ENCODE peak calls at places on chromosomes 13 and 19, in ten cellular contexts. N is PC-3, H is IMR-90, B is H9, C is fibroblast of lung, J is upper lobe of right lung, Z is uterus, W is PC-9, K is dorsolateral prefrontal cortex, I is Peyer's patch. D is an unnamed sample.

GRCh38 chr13:98731925-98732324 is 20.5 kb downstream of the SLC15A1 start:
- DNase-seq in K (no peak), C (no peak), N (no peak), W (no peak), Z (no peak), B (no peak), H (no peak), I (no peak), J (no peak), D (no peak)

GRCh38 chr19:17090501-17091074 is 15.0 kb downstream of the MYO9B start:
- DNase-seq in K (no peak), B (no peak), W (no peak), H (peak), Z (no peak), N (no peak), I (peak), J (no peak), C (no peak), D (no peak)

GRCh38 chr19:10691178-10691881 is 9.9 kb upstream of the QTRT1 start:
- DNase-seq in W (no peak), J (no peak), N (no peak), Z (no peak), C (no peak), B (peak), K (no peak), I (no peak), H (no peak), D (no peak)

GRCh38 chr13:27487776-27488175 is 37.4 kb upstream of the MTIF3 start:
- DNase-seq in N (no peak), B (no peak), W (no peak), K (no peak), C (no peak), I (no peak), J (no peak), H (no peak), Z (no peak), D (no peak)

GRCh38 chr19:54209748-54210494 is 9.3 kb downstream of the RPS9 start:
- DNase-seq in K (peak), Z (peak), C (peak), H (peak), W (peak), N (peak), J (peak), B (no peak), I (peak), D (peak)

GRCh38 chr13:104015646-104016396 is 949.6 kb upstream of the SLC10A2 start:
- DNase-seq in K (no peak), B (no peak), W (no peak), C (peak), I (no peak), Z (no peak), H (peak), J (no peak), N (no peak), D (no peak)

GRCh38 chr19:7263521-7263920 is 30.7 kb downstream of the INSR start:
- DNase-seq in K (no peak), B (no peak), C (no peak), Z (no peak), N (no peak), H (no peak), W (no peak), I (no peak), J (no peak), D (no peak)

GRCh38 chr13:40189426-40189825 is 477.0 kb downstream of the FOXO1 start:
- DNase-seq in W (no peak), B (no peak), C (no peak), Z (no peak), J (no peak), N (no peak), H (no peak), K (no peak), I (no peak), D (no peak)

GRCh38 chr13:31050486-31051400 is 111.0 kb downstream of the HSPH1 start:
- DNase-seq in B (no peak), I (peak), C (no peak), H (peak), Z (no peak), W (no peak), N (peak), J (no peak), K (no peak), D (no peak)

GRCh38 chr19:41407271-41407670 is 9.7 kb downstream of the BCKDHA start:
- DNase-seq in I (no peak), K (no peak), N (no peak), C (no peak), W (no peak), Z (no peak), H (no peak), B (peak), J (no peak), D (no peak)

GRCh38 chr19:47110521-47111080 is 3.0 kb downstream of the ZC3H4 start:
- DNase-seq in B (no peak), Z (no peak), C (no peak), J (no peak), N (peak), H (no peak), K (no peak), I (peak), W (no peak), D (no peak)

GRCh38 chr19:48859711-48860572 is 8.5 kb downstream of the PLEKHA4 start:
- DNase-seq in I (no peak), W (no peak), K (no peak), C (no peak), H (no peak), N (peak), B (peak), Z (no peak), J (peak), D (no peak)

GRCh38 chr13:29457299-29457698 is 138.2 kb downstream of the SLC7A1 start:
- DNase-seq in J (no peak), W (no peak), B (no peak), K (no peak), I (no peak), C (peak), N (peak), H (peak), Z (no peak), D (peak)
- H3K27ac ChIP-seq in J (no peak), W (no peak), B (no peak), K (no peak), I (no peak), C (no peak), N (no peak), H (no peak), Z (peak), D (no peak)

GRCh38 chr19:23505738-23506137 is 110.5 kb upstream of the ZNF91 start:
- DNase-seq in H (no peak), B (no peak), I (no peak), C (no peak), Z (no peak), W (no peak), N (no peak), K (no peak), J (no peak), D (no peak)
- TF ChIP-seq CTCF in H (no peak), B (no peak), I (no peak), C (no peak), Z (no peak), W (no peak), N (no peak), K (no peak), J (no peak), D (no peak)

GRCh38 chr13:33205804-33206221 is 79.7 kb downstream of the STARD13 start:
- DNase-seq in K (no peak), I (no peak), B (no peak), Z (no peak), W (no peak), J (no peak), H (peak), N (no peak), C (peak), D (no peak)
- H3K27ac ChIP-seq in K (peak), I (no peak), B (no peak), Z (peak), W (no peak), J (peak), H (peak), N (no peak), C (peak), D (no peak)

DNA sequence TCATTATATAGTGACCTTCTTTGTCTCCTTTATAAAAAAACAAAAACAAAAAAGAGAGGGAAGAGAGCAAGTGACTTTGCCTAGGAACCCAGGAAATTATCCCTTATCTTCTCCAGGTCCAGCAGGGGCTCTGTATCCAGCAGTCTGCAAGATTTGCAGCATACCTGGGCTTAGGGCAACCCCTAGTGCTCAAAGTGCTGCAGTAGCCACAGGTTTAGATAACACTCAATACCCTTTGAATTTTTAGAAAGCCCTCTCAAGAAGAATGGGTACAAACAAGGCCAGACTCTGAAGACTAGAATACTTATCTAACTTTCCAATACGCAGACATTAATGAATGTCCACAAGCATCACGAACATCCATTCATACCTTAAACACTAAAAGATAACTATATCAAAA is 43.2 kb downstream of the CCNA1 start:
- DNase-seq in C (peak), K (no peak), W (peak), B (peak), N (peak), Z (no peak), J (no peak), H (no peak), I (no peak), D (peak)
- TF ChIP-seq CTCF in C (no peak), K (no peak), W (peak), B (peak), N (peak), Z (no peak), J (no peak), H (peak), I (no peak), D (no peak)

DNA sequence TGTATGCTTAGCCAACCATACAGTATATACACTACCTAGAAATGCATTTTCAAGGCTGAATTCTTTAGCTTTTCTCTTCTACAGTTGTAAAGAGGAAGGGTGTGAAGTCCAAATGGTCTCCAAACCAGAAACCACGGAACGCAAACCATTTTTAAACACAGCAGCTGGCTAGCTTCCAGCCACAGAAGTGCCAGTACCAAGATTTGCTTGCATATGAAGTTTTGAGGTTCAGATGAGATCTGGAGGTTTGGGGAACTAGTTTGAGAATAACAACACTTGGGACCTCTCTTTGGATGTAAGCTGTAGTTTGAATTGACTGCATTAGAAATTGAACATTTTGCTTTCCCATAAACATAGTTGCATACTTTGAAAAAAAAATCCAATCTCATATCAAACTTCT is 1243.5 kb downstream of the EFNB2 start:
- DNase-seq in N (no peak), J (no peak), I (no peak), H (no peak), Z (no peak), W (no peak), B (no peak), K (no peak), C (no peak), D (no peak)
- H3K27ac ChIP-seq in N (no peak), J (no peak), I (no peak), H (no peak), Z (no peak), W (no peak), B (no peak), K (no peak), C (no peak), D (no peak)

GRCh38 chr19:8529369-8530006 is 15.5 kb upstream of the ZNF414 start:
- DNase-seq in K (no peak), I (no peak), N (no peak), Z (no peak), J (no peak), H (no peak), C (no peak), B (no peak), W (no peak), D (no peak)

GRCh38 chr19:8530061-8530679 is 16.2 kb upstream of the ZNF414 start:
- DNase-seq in K (no peak), H (no peak), Z (no peak), C (no peak), N (no peak), W (no peak), B (no peak), I (no peak), J (no peak), D (no peak)

GRCh38 chr19:8526345-8527062 is 12.5 kb upstream of the ZNF414 start:
- DNase-seq in Z (peak), J (peak), W (peak), I (peak), B (peak), H (peak), N (peak), K (peak), C (peak), D (peak)

GRCh38 chr19:8528500-8528899 is 14.5 kb upstream of the ZNF414 start:
- DNase-seq in Z (no peak), N (no peak), B (no peak), J (no peak), H (no peak), W (no peak), K (no peak), C (no peak), I (no peak), D (no peak)

DNA sequence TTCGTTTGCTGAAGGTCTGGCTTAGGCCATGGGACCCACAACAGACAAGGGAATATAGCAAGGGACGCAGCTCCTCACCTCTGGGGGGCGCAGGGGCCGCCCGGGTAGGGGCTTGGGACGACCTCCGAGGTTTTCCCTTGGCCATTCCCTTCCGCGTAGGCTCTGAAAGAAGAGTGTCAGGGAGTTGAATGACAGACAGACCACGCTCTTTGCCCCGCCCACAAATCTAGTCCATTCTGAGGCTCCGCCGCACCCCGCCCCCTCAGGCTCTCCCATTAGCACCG is 11.4 kb upstream of the ZNF414 start:
- DNase-seq in C (no peak), H (no peak), N (no peak), B (no peak), Z (no peak), I (no peak), J (no peak), K (no peak), W (no peak), D (no peak)
- TF ChIP-seq CTCF in C (peak), H (peak), N (peak), B (peak), Z (no peak), I (no peak), J (no peak), K (peak), W (peak), D (no peak)

GRCh38 chr13:20400774-20401173 is 124.9 kb downstream of the CRYL1 start:
- DNase-seq in K (no peak), W (no peak), Z (no peak), H (peak), B (no peak), J (no peak), C (peak), I (no peak), N (peak), D (peak)
- H3K27ac ChIP-seq in K (no peak), W (no peak), Z (no peak), H (no peak), B (no peak), J (no peak), C (no peak), I (no peak), N (peak), D (peak)

D was measured in RWPE1.